ENCODE peak calls at places on chromosome 1, in four cellular contexts. M, J, C and Q are unnamed samples.

GRCh38 chr1:63981408-63981773 is 207.6 kb downstream of the ROR1 start:
- ATAC-seq in C (no peak), M (no peak), J (peak; percentile 52), Q (no peak)

GRCh38 chr1:163069655-163070277 is 605 bp downstream of the RGS4 start:
- ATAC-seq in J (no peak), M (no peak), C (no peak), Q (no peak)

GRCh38 chr1:203696673-203697072 is 68.3 kb upstream of the LAX1 start:
- ATAC-seq in C (no peak), J (no peak), M (peak; percentile 43), Q (peak; percentile 54)

GRCh38 chr1:23664837-23665795 is 26.5 kb upstream of the RPL11 start:
- ATAC-seq in C (peak; percentile 44), J (no peak), M (peak; percentile 80), Q (peak; percentile 87)

GRCh38 chr1:47224676-47225399 is 7.2 kb downstream of the TAL1 start:
- ATAC-seq in J (peak; percentile 35), M (peak; percentile 18), C (no peak), Q (no peak)

GRCh38 chr1:25871704-25872494 is 3.6 kb downstream of the PAQR7 start:
- ATAC-seq in M (no peak), C (no peak), J (peak; percentile 4), Q (no peak)

GRCh38 chr1:240533154-240533780 is 78.7 kb downstream of the GREM2 start:
- ATAC-seq in J (no peak), C (no peak), M (no peak), Q (no peak)

GRCh38 chr1:94739521-94740061 is 80.6 kb upstream of the SLC44A3 start:
- ATAC-seq in M (no peak), C (peak; percentile 33), J (peak; percentile 53), Q (no peak)

GRCh38 chr1:38915352-38915948 is 26.2 kb downstream of the RHBDL2 start:
- ATAC-seq in J (no peak), M (peak; percentile 91), C (no peak), Q (peak; percentile 83)

GRCh38 chr1:78651247-78651646 is 1.6 kb downstream of the IFI44 start:
- ATAC-seq in C (no peak), J (no peak), M (peak; percentile 62), Q (peak; percentile 72)

GRCh38 chr1:3831689-3832088 is 25.3 kb downstream of the CEP104 start:
- ATAC-seq in M (no peak), J (no peak), C (no peak), Q (no peak)

GRCh38 chr1:111948209-111949131 is 41.0 kb downstream of the KCND3 start:
- ATAC-seq in M (no peak), C (peak; percentile 84), J (peak; percentile 91), Q (peak; percentile 6)